ENCODE peak calls at places on chromosome 16, in six cellular contexts. P, J, V, R, O and F are unnamed samples.

GRCh38 chr16:66927012-66927436 is 1.7 kb upstream of the RRAD start:
- DNase-seq in P (peak), J (no peak), V (no peak), R (no peak), O (peak), F (peak)

GRCh38 chr16:57994778-57995177 is 5.7 kb downstream of the ZNF319 start:
- DNase-seq in P (peak), J (no peak), V (no peak), R (no peak), O (peak), F (peak)

GRCh38 chr16:56520251-56520577 is 390 bp upstream of the BBS2 start:
- DNase-seq in P (no peak), J (no peak), V (no peak), R (no peak), O (no peak), F (no peak)

GRCh38 chr16:1812732-1813163 is 13.9 kb downstream of the HAGH start:
- DNase-seq in P (no peak), J (no peak), V (no peak), R (peak), O (peak), F (peak)

GRCh38 chr16:49826515-49826914 is 29.4 kb downstream of the ZNF423 start:
- DNase-seq in P (no peak), J (no peak), V (no peak), R (no peak), O (no peak), F (no peak)

GRCh38 chr16:15788846-15789239 is 68.0 kb downstream of the MYH11 start:
- DNase-seq in P (no peak), J (no peak), V (no peak), R (no peak), O (no peak), F (no peak)

GRCh38 chr16:586645-587590 is 2.9 kb upstream of the RAB40C start:
- DNase-seq in P (no peak), J (no peak), V (no peak), R (peak), O (no peak), F (no peak)

GRCh38 chr16:29815032-29815721 is 775 bp upstream of the PAGR1 start:
- DNase-seq in P (no peak), J (no peak), V (no peak), R (no peak), O (no peak), F (no peak)

GRCh38 chr16:55033225-55034156 is 102.8 kb downstream of the IRX5 start:
- DNase-seq in P (no peak), J (no peak), V (no peak), R (no peak), O (no peak), F (no peak)

GRCh38 chr16:81637336-81638235 is 141.5 kb upstream of the PLCG2 start:
- DNase-seq in P (no peak), J (no peak), V (no peak), R (no peak), O (no peak), F (no peak)

GRCh38 chr16:56869513-56870270 is 4.7 kb downstream of the SLC12A3 start:
- DNase-seq in P (peak), J (no peak), V (no peak), R (no peak), O (no peak), F (peak)

GRCh38 chr16:2019919-2020831 is 590 bp downstream of the NPW start:
- DNase-seq in P (no peak), J (no peak), V (no peak), R (peak), O (no peak), F (no peak)

GRCh38 chr16:49464093-49464492 is 90.5 kb downstream of the C16orf78 start:
- DNase-seq in P (no peak), J (no peak), V (no peak), R (no peak), O (peak), F (no peak)

GRCh38 chr16:80938035-80938927 is 68.4 kb downstream of the CMC2 start:
- DNase-seq in P (no peak), J (no peak), V (no peak), R (peak), O (peak), F (peak)

GRCh38 chr16:4290236-4290830 is 17.5 kb upstream of the TFAP4 start:
- DNase-seq in P (no peak), J (no peak), V (no peak), R (no peak), O (peak), F (peak)

GRCh38 chr16:55703003-55704001 is 47.5 kb downstream of the SLC6A2 start:
- DNase-seq in P (peak), J (no peak), V (no peak), R (no peak), O (no peak), F (peak)

GRCh38 chr16:14013571-14014283 is 57.4 kb upstream of the MRTFB start:
- DNase-seq in P (no peak), J (no peak), V (no peak), R (peak), O (no peak), F (peak)

GRCh38 chr16:17784073-17784472 is 313.3 kb upstream of the XYLT1 start:
- DNase-seq in P (no peak), J (no peak), V (no peak), R (no peak), O (no peak), F (peak)

GRCh38 chr16:57184890-57185445 is 871 bp downstream of the PSME3IP1 start:
- DNase-seq in P (no peak), J (no peak), V (no peak), R (no peak), O (no peak), F (no peak)

GRCh38 chr16:10266809-10267208 is 84.6 kb upstream of the GRIN2A start:
- DNase-seq in P (no peak), J (no peak), V (no peak), R (no peak), O (no peak), F (no peak)

GRCh38 chr16:20073203-20074088 is at the start of gene GPR139:
- DNase-seq in P (no peak), J (no peak), V (no peak), R (no peak), O (no peak), F (no peak)

GRCh38 chr16:19578378-19578851 is 22.9 kb downstream of the VPS35L start:
- DNase-seq in P (no peak), J (no peak), V (no peak), R (no peak), O (no peak), F (no peak)

GRCh38 chr16:69535123-69536050 is 30.4 kb upstream of the NFAT5 start:
- DNase-seq in P (no peak), J (no peak), V (no peak), R (no peak), O (no peak), F (peak)

GRCh38 chr16:90057738-90058173 is 19.4 kb downstream of the PRDM7 start:
- DNase-seq in P (no peak), J (no peak), V (no peak), R (no peak), O (no peak), F (peak)

GRCh38 chr16:89293276-89294143 is 76.0 kb downstream of the ZNF778 start:
- DNase-seq in P (no peak), J (no peak), V (no peak), R (no peak), O (peak), F (no peak)

GRCh38 chr16:57904101-57904500 is 66.8 kb downstream of the CNGB1 start:
- DNase-seq in P (no peak), J (no peak), V (no peak), R (no peak), O (no peak), F (no peak)

GRCh38 chr16:57639172-57639571 is 10.7 kb downstream of the ADGRG1 start:
- DNase-seq in P (no peak), J (no peak), V (peak), R (peak), O (no peak), F (no peak)

GRCh38 chr16:80932725-80933124 is 74.0 kb downstream of the CMC2 start:
- DNase-seq in P (no peak), J (no peak), V (no peak), R (peak), O (peak), F (peak)

GRCh38 chr16:50548659-50549560 is 714 bp downstream of the NKD1 start:
- DNase-seq in P (no peak), J (peak), V (no peak), R (peak), O (no peak), F (no peak)

GRCh38 chr16:84656557-84657130 is 8.3 kb downstream of the KLHL36 start:
- DNase-seq in P (no peak), J (no peak), V (no peak), R (no peak), O (no peak), F (no peak)